ENCODE peak calls at places on chromosome 12, in four cellular contexts. O is breast epithelium, Z is fibroblast of lung, G is ovary. V is an unnamed sample.
A peak's percentile ranks its signal among the peaks of the same experiment; 100 is the strongest.

GRCh38 chr12:67025543-67026114 is 243.5 kb upstream of the CAND1 start:
- DNase-seq in G (peak; percentile 13), O (no peak), Z (no peak), V (no peak)

GRCh38 chr12:114213055-114213561 is 192.8 kb downstream of the TBX5 start:
- DNase-seq in Z (no peak), G (no peak), O (no peak), V (no peak)

GRCh38 chr12:95848575-95849388 is 10.0 kb upstream of the SNRPF start:
- DNase-seq in G (no peak), O (no peak), Z (peak; percentile 29), V (no peak)

GRCh38 chr12:54653025-54653424 is 4.9 kb upstream of the DCD start:
- DNase-seq in G (no peak), O (no peak), Z (no peak), V (no peak)

GRCh38 chr12:130119241-130119861 is 42.9 kb upstream of the FZD10 start:
- DNase-seq in Z (no peak), O (no peak), G (no peak), V (no peak)

GRCh38 chr12:124392991-124393790 is 98.3 kb downstream of the RFLNA start:
- DNase-seq in O (peak; percentile 84), G (peak; percentile 96), Z (peak; percentile 69), V (peak; percentile 91)

GRCh38 chr12:117240356-117240755 is 50.1 kb upstream of the FBXO21 start:
- DNase-seq in G (no peak), Z (no peak), O (no peak), V (no peak)

GRCh38 chr12:126974779-126975178 is 1292.2 kb upstream of the TMEM132C start:
- DNase-seq in G (no peak), O (no peak), Z (no peak), V (no peak)

GRCh38 chr12:45688188-45688587 is 41.3 kb upstream of the ARID2 start:
- DNase-seq in O (no peak), G (no peak), Z (no peak), V (no peak)

GRCh38 chr12:52229836-52230343 is 3.2 kb upstream of the KRT7 start:
- DNase-seq in Z (no peak), O (peak; percentile 37), G (no peak), V (no peak)

GRCh38 chr12:51549637-51550036 is 41.4 kb upstream of the SCN8A start:
- DNase-seq in Z (no peak), G (no peak), O (no peak), V (no peak)

GRCh38 chr12:131574397-131574775 is 136.5 kb upstream of the SFSWAP start:
- DNase-seq in O (no peak), Z (no peak), G (peak; percentile 26), V (no peak)

GRCh38 chr12:56957229-56958052 is at the start of gene RDH16:
- DNase-seq in G (no peak), O (no peak), Z (no peak), V (no peak)

GRCh38 chr12:106493531-106493930 is 89.3 kb upstream of the RFX4 start:
- DNase-seq in Z (no peak), G (no peak), O (no peak), V (no peak)

GRCh38 chr12:29707846-29708245 is 75.9 kb downstream of the TMTC1 start:
- DNase-seq in O (no peak), Z (no peak), G (no peak), V (no peak)

GRCh38 chr12:89060133-89060532 is 292.2 kb downstream of the DUSP6 start:
- DNase-seq in O (no peak), Z (no peak), G (no peak), V (no peak)

GRCh38 chr12:20624718-20625117 is 70.4 kb upstream of the SLCO1C1 start:
- DNase-seq in G (no peak), Z (peak; percentile 35), O (no peak), V (no peak)

GRCh38 chr12:24425601-24425970 is 476.1 kb upstream of the SOX5 start:
- DNase-seq in Z (peak; percentile 78), G (no peak), O (no peak), V (no peak)

GRCh38 chr12:89333564-89334252 is 18.6 kb downstream of the DUSP6 start:
- DNase-seq in O (no peak), Z (no peak), G (no peak), V (no peak)

GRCh38 chr12:4441355-4442330 is 4.0 kb downstream of the FGF6 start:
- DNase-seq in O (no peak), Z (no peak), G (no peak), V (no peak)

GRCh38 chr12:3789838-3790237 is 36.9 kb upstream of the CRACR2A start:
- DNase-seq in G (no peak), Z (no peak), O (no peak), V (no peak)

GRCh38 chr12:32399373-32400113 is at the start of gene FGD4:
- DNase-seq in Z (peak; percentile 82), G (peak; percentile 88), O (peak; percentile 88), V (peak; percentile 90)

GRCh38 chr12:89919241-89919906 is 210.7 kb upstream of the ATP2B1 start:
- DNase-seq in Z (no peak), O (peak; percentile 66), G (no peak), V (no peak)

GRCh38 chr12:30794020-30794419 is 39.3 kb upstream of the CAPRIN2 start:
- DNase-seq in G (no peak), Z (no peak), O (no peak), V (no peak)

GRCh38 chr12:81162725-81163124 is 84.8 kb downstream of the ACSS3 start:
- DNase-seq in O (no peak), G (no peak), Z (no peak), V (no peak)

GRCh38 chr12:115763376-115763775 is 514.1 kb downstream of the MED13L start:
- DNase-seq in O (no peak), Z (no peak), G (no peak), V (no peak)

GRCh38 chr12:128682542-128683315 is 141.0 kb downstream of the SLC15A4 start:
- DNase-seq in O (no peak), G (no peak), Z (no peak), V (no peak)

GRCh38 chr12:128685903-128686475 is 137.8 kb downstream of the SLC15A4 start:
- DNase-seq in O (no peak), Z (no peak), G (no peak), V (no peak)

GRCh38 chr12:128690641-128691040 is 133.1 kb downstream of the SLC15A4 start:
- DNase-seq in Z (no peak), G (no peak), O (no peak), V (no peak)

GRCh38 chr12:128684357-128684756 is 139.4 kb downstream of the SLC15A4 start:
- DNase-seq in O (no peak), Z (no peak), G (no peak), V (no peak)

GRCh38 chr12:128687851-128688250 is 135.9 kb downstream of the SLC15A4 start:
- DNase-seq in O (no peak), G (no peak), Z (no peak), V (no peak)
- H3K4me1 ChIP-seq in O (no peaks in the 10 kb centered on the region), G (no peaks in the 10 kb centered on the region), Z (no peaks in the 10 kb centered on the region), V (no peaks in the 10 kb centered on the region)

GRCh38 chr12:27498761-27499160 is 25.2 kb upstream of the PPFIBP1 start:
- DNase-seq in Z (no peak), G (no peak), O (no peak), V (no peak)

GRCh38 chr12:27501956-27502562 is 21.9 kb upstream of the PPFIBP1 start:
- DNase-seq in G (no peak), O (no peak), Z (no peak), V (no peak)

GRCh38 chr12:27499377-27499776 is 24.6 kb upstream of the PPFIBP1 start:
- DNase-seq in G (no peak), O (no peak), Z (no peak), V (no peak)

GRCh38 chr12:27498159-27498558 is 25.8 kb upstream of the PPFIBP1 start:
- DNase-seq in G (no peak), O (no peak), Z (no peak), V (no peak)

DNA sequence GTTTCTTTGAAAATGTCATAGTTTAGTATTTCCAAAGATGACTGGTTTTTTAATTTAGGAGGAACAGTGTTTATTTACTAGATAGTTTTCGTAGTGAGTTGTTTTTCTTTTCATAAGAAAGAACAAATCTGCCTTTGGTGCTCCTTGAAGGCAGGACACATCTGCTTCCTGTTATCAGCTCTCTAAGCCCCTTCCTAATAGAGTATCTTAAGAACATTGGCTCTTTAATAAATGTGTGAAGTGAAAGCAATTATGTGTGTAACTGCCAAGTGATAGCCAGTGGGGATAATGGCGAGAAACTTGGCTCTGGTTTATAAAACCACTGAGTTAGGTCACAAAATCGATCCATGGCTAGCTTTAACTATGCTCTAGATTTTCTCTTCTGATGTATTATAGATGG is 23.5 kb upstream of the PPFIBP1 start:
- DNase-seq in O (no peak), G (no peak), Z (no peak), V (no peak)
- H3K9me3 ChIP-seq in O (no peaks in the 10 kb centered on the region), G (no peaks in the 10 kb centered on the region), Z (no peaks in the 10 kb centered on the region), V (no peaks in the 10 kb centered on the region)

GRCh38 chr12:65894624-65895023 is 70.3 kb downstream of the HMGA2 start:
- DNase-seq in G (no peak), O (no peak), Z (no peak), V (no peak)
- H3K4me1 ChIP-seq in G (no peaks in the 10 kb centered on the region), O (peaks cover 7% of the 10 kb centered on the region), Z (peaks cover 29% of the 10 kb centered on the region), V (peaks cover 8% of the 10 kb centered on the region)

GRCh38 chr12:133080619-133081407 is at the start of gene ZNF140:
- DNase-seq in G (peak; percentile 96), Z (peak; percentile 98), O (peak; percentile 95), V (peak; percentile 97)

GRCh38 chr12:133083345-133083744 is 2.6 kb downstream of the ZNF140 start:
- DNase-seq in O (no peak), Z (no peak), G (no peak), V (no peak)

GRCh38 chr12:133081408-133081806 is 684 bp downstream of the ZNF140 start:
- DNase-seq in G (peak; percentile 48), Z (no peak), O (no peak), V (peak; percentile 32)

DNA sequence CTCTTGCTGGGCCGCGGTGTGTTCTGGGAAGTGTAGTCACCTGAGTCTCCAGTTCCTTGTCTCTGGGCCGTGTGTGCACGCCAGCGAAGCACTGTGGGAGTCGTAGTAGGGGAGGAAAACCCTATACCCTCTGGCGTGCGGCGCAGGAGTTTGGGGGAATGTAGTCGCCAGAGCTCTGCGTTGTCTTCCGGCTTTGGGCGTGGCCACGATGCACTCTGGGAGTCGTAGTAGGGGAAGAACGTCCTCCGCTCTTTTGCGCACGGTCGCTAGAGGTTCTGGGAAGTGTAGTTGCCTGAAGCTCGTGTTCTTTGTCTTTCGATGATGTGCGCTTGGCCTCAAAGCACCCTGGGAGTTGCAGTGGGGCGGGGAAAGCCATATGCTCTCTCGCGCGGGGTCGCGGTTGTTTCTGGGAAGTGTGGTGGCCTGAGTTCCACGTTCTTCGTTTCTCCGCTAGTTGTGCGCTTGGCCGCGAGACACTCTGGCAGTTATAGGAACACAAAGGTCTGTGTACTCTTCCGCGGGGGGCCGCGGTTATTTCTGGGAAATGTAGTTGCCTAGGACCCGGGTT is 588 bp upstream of the ZNF140 start:
- DNase-seq in O (peak; percentile 97), G (peak; percentile 97), Z (peak; percentile 100), V (peak; percentile 100)
- H3K9me3 ChIP-seq in O (peaks cover 83% of the 10 kb centered on the region), G (peaks cover 37% of the 10 kb centered on the region), Z (no peaks in the 10 kb centered on the region), V (peaks cover 85% of the 10 kb centered on the region)

V was measured in left lung.